ENCODE peak calls at places on chromosomes 3 and 15, in eight cellular contexts. Z, H, F, O, U, W, Q and A are unnamed samples.

GRCh38 chr3:63128380-63128779 is 149.7 kb upstream of the SYNPR start:
- DNase-seq in Z (no peak), H (no peak), F (no peak), O (no peak), U (no peak), W (no peak), Q (no peak), A (no peak)

GRCh38 chr3:133894334-133895207 is 1.1 kb downstream of the RAB6B start:
- DNase-seq in Z (no peak), H (no peak), F (peak), O (no peak), U (no peak), W (no peak), Q (peak), A (no peak)

GRCh38 chr15:83030021-83030420 is 18.6 kb upstream of the C15orf40 start:
- DNase-seq in Z (no peak), H (no peak), F (no peak), O (no peak), U (no peak), W (no peak), Q (no peak), A (no peak)

GRCh38 chr3:196992461-196993065 is 23.9 kb upstream of the PIGZ start:
- DNase-seq in Z (no peak), H (no peak), F (no peak), O (no peak), U (no peak), W (no peak), Q (no peak), A (peak)

GRCh38 chr3:129625071-129625874 is 18.8 kb upstream of the PLXND1 start:
- DNase-seq in Z (no peak), H (no peak), F (no peak), O (no peak), U (no peak), W (no peak), Q (peak), A (peak)

GRCh38 chr3:56864090-56864489 is 62.3 kb upstream of the ARHGEF3 start:
- DNase-seq in Z (no peak), H (no peak), F (no peak), O (peak), U (no peak), W (no peak), Q (no peak), A (no peak)

GRCh38 chr3:128863560-128863959 is 15.9 kb upstream of the ACAD9 start:
- DNase-seq in Z (no peak), H (peak), F (no peak), O (peak), U (peak), W (no peak), Q (no peak), A (no peak)

GRCh38 chr3:146164951-146165350 is 4.0 kb upstream of the PLOD2 start:
- DNase-seq in Z (no peak), H (no peak), F (no peak), O (no peak), U (no peak), W (no peak), Q (no peak), A (no peak)

GRCh38 chr3:52526151-52526561 is 7.5 kb downstream of the NT5DC2 start:
- DNase-seq in Z (no peak), H (peak), F (no peak), O (no peak), U (no peak), W (no peak), Q (peak), A (peak)

GRCh38 chr3:30577788-30578187 is 28.6 kb upstream of the TGFBR2 start:
- DNase-seq in Z (no peak), H (no peak), F (no peak), O (no peak), U (no peak), W (no peak), Q (no peak), A (no peak)

GRCh38 chr15:65835452-65835851 is 33.8 kb upstream of the RAB11A start:
- DNase-seq in Z (no peak), H (no peak), F (no peak), O (no peak), U (no peak), W (no peak), Q (no peak), A (no peak)

GRCh38 chr15:65867244-65867643 is 2.0 kb upstream of the RAB11A start:
- DNase-seq in Z (no peak), H (no peak), F (no peak), O (no peak), U (no peak), W (no peak), Q (no peak), A (no peak)

GRCh38 chr15:59941612-59942011 is 62.5 kb upstream of the FOXB1 start:
- DNase-seq in Z (no peak), H (no peak), F (no peak), O (no peak), U (no peak), W (peak), Q (no peak), A (no peak)

GRCh38 chr15:60396964-60397771 is 618 bp downstream of the ANXA2 start:
- DNase-seq in Z (no peak), H (peak), F (no peak), O (peak), U (peak), W (peak), Q (peak), A (peak)

GRCh38 chr15:72796515-72797337 is 13.2 kb upstream of the ADPGK start:
- DNase-seq in Z (no peak), H (peak), F (no peak), O (peak), U (peak), W (peak), Q (peak), A (peak)

GRCh38 chr3:51024765-51025681 is 350.3 kb downstream of the DOCK3 start:
- DNase-seq in Z (no peak), H (peak), F (no peak), O (peak), U (peak), W (no peak), Q (peak), A (no peak)

GRCh38 chr3:139934557-139935070 is 371 bp upstream of the CLSTN2 start:
- DNase-seq in Z (no peak), H (no peak), F (no peak), O (peak), U (no peak), W (no peak), Q (peak), A (peak)